ENCODE peak calls at places on chromosomes 5 and 9, in eight cellular contexts. L, N, R, I, S, X, Y and G are unnamed samples.

GRCh38 chr5:104942735-104943134 is 1380.1 kb upstream of the NUDT12 start:
- DNase-seq in Y (no peak), L (no peak), R (no peak), I (no peak), N (no peak), X (no peak), S (peak), G (no peak)

GRCh38 chr5:53956632-53957031 is 353.7 kb downstream of the ARL15 start:
- DNase-seq in Y (no peak), X (no peak), R (no peak), I (no peak), L (no peak), N (no peak), S (no peak), G (no peak)

GRCh38 chr5:171673328-171673727 is 112.3 kb upstream of the SMIM23 start:
- DNase-seq in R (no peak), I (no peak), Y (no peak), S (no peak), L (no peak), X (peak), N (no peak), G (no peak)

GRCh38 chr5:51846015-51846414 is 462.8 kb downstream of the ISL1 start:
- DNase-seq in R (no peak), L (no peak), N (no peak), X (no peak), S (no peak), Y (no peak), I (no peak), G (no peak)

GRCh38 chr9:93071464-93071863 is 13.0 kb downstream of the SUSD3 start:
- DNase-seq in N (no peak), S (peak), Y (no peak), L (peak), X (peak), R (peak), I (peak), G (no peak)

GRCh38 chr5:53943938-53944337 is 366.4 kb downstream of the ARL15 start:
- DNase-seq in Y (no peak), N (no peak), I (no peak), S (no peak), R (no peak), X (no peak), L (no peak), G (no peak)

GRCh38 chr9:93184439-93185221 is 691 bp downstream of the WNK2 start:
- DNase-seq in I (no peak), N (peak), X (no peak), R (no peak), S (no peak), L (no peak), Y (peak), G (no peak)

GRCh38 chr9:10613413-10613812 is 611 bp upstream of the PTPRD start:
- DNase-seq in L (no peak), R (no peak), N (no peak), Y (no peak), S (no peak), X (no peak), I (no peak), G (no peak)

GRCh38 chr5:151724360-151724759 is 34.1 kb downstream of the ATOX1 start:
- DNase-seq in N (no peak), L (no peak), R (no peak), Y (no peak), I (no peak), S (no peak), X (no peak), G (no peak)

GRCh38 chr5:17261075-17261474 is 43.6 kb downstream of the BASP1 start:
- DNase-seq in I (no peak), L (no peak), X (no peak), S (peak), N (no peak), R (no peak), Y (no peak), G (no peak)

GRCh38 chr9:91066042-91066415 is 264.4 kb downstream of the SYK start:
- DNase-seq in X (no peak), N (no peak), I (no peak), S (no peak), Y (no peak), R (no peak), L (no peak), G (no peak)
- H3K4me3 ChIP-seq in X (no peak), N (no peak), I (no peak), S (no peak), Y (no peak), R (no peak), L (no peak), G (no peak)

GRCh38 chr9:31799953-31800609 is 584.4 kb upstream of the ACO1 start:
- DNase-seq in X (peak), Y (no peak), S (peak), R (peak), L (no peak), I (peak), N (no peak), G (no peak)
- TF ChIP-seq CTCF in X (peak), Y (peak), S (peak), R (peak), L (peak), I (peak), N (peak), G (peak)

GRCh38 chr5:10607023-10607665 is 43.3 kb downstream of the ANKRD33B start:
- DNase-seq in I (peak), R (peak), N (peak), X (no peak), S (peak), L (peak), Y (no peak), G (no peak)
- H3K4me3 ChIP-seq in I (no peak), R (peak), N (no peak), X (no peak), S (no peak), L (no peak), Y (peak), G (no peak)

GRCh38 chr5:6837519-6838110 is 124.4 kb downstream of the TENT4A start:
- DNase-seq in N (peak), I (no peak), R (peak), X (no peak), Y (peak), L (no peak), S (no peak), G (no peak)
- TF ChIP-seq CTCF in N (peak), I (peak), R (peak), X (peak), Y (peak), L (peak), S (no peak), G (no peak)

GRCh38 chr5:43037929-43038510 is 2.1 kb downstream of the ANXA2R start:
- DNase-seq in R (peak), X (peak), I (peak), L (peak), N (no peak), Y (no peak), S (peak), G (no peak)

GRCh38 chr5:43038523-43038989 is 1.6 kb downstream of the ANXA2R start:
- DNase-seq in Y (no peak), L (peak), R (peak), N (no peak), I (no peak), X (no peak), S (peak), G (no peak)

GRCh38 chr5:43039115-43039467 is 1.0 kb downstream of the ANXA2R start:
- DNase-seq in L (no peak), Y (no peak), I (no peak), S (no peak), X (no peak), N (no peak), R (no peak), G (no peak)

GRCh38 chr5:43036409-43036808 is 3.7 kb downstream of the ANXA2R start:
- DNase-seq in R (no peak), I (no peak), Y (no peak), N (no peak), S (no peak), L (no peak), X (no peak), G (no peak)

GRCh38 chr5:43036856-43037711 is 3.0 kb downstream of the ANXA2R start:
- DNase-seq in S (peak), R (no peak), L (peak), N (no peak), X (no peak), Y (peak), I (peak), G (no peak)
- H3K4me3 ChIP-seq in S (peak), R (peak), L (peak), N (peak), X (peak), Y (peak), I (peak), G (peak)

GRCh38 chr5:99169309-99169708 is 240.5 kb upstream of the CHD1 start:
- DNase-seq in Y (no peak), R (no peak), N (no peak), L (no peak), I (peak), X (peak), S (peak), G (no peak)
- TF ChIP-seq CTCF in Y (no peak), R (peak), N (no peak), L (peak), I (no peak), X (no peak), S (peak), G (no peak)

DNA sequence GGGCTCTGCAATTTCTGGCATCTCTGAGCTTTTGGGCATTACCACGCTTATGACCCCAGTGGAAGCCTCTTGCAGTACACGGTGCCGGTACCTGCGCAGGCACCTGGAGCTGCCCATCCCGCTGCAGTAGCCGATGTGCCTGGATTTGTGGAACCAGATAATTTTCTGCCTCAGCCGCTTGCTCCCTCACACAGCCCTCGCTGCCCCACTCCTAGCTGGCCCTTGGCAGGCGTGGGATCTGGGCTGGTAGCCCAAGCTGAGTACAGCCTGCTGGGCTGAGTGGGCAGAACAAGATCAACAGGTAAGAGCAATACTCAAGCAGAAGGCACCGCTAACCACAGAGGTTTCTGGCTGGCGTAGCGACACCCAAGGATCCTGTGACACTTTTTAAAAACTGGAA is 1808.8 kb upstream of the ACO1 start:
- DNase-seq in S (no peak), L (no peak), Y (no peak), I (no peak), N (no peak), R (no peak), X (no peak), G (no peak)
- H3K4me3 ChIP-seq in S (no peak), L (no peak), Y (no peak), I (no peak), N (no peak), R (no peak), X (no peak), G (no peak)

DNA sequence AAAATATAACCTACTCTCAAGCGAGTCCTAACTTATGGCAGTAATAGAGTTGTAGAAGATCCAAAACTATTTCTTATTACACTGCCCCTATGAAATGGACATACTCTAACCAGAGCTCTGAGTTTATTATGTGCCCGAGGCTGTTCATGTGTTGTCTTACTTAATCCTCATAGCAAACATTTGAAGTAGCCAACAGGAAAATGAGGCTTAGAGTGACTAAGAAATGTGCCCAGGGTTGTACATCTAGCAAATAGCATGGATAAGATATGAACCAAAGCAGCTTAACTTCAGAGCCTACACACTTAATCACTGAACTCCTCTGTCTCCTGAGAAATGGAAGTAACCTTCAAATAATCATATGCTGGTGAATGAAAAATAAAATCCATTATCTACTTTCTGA is 1551.7 kb downstream of the MAT2B start:
- DNase-seq in S (no peak), X (no peak), Y (no peak), N (no peak), I (no peak), R (no peak), L (no peak), G (no peak)
- TF ChIP-seq CTCF in S (no peak), X (no peak), Y (no peak), N (no peak), I (no peak), R (no peak), L (no peak), G (no peak)